ENCODE peak calls at places on chromosome 9, in nine cellular contexts. E is PC-3, U is OCI-LY7, Y is GM23338, B is HCT116, N is GM23248, C is neural progenitor cell, I is SK-N-SH, D is hepatocyte. L is an unnamed sample.

GRCh38 chr9:81613002-81613750 is 76.2 kb downstream of the TLE1 start:
- DNase-seq in D (peak; percentile 75), I (peak; percentile 89), N (peak; percentile 68), E (no peak), U (no peak), C (no peak), B (no peak), Y (no peak), L (no peak)

GRCh38 chr9:109469646-109470358 is 28.3 kb downstream of the PTPN3 start:
- DNase-seq in Y (peak; percentile 83), U (peak; percentile 67), D (peak; percentile 86), E (peak; percentile 80), N (peak; percentile 85), I (peak; percentile 74), B (peak; percentile 61), C (peak; percentile 77), L (peak; percentile 74)

GRCh38 chr9:131335356-131335755 is 45.8 kb downstream of the PLPP7 start:
- DNase-seq in C (no peak), N (no peak), I (no peak), D (no peak), E (no peak), Y (no peak), B (no peak), U (no peak), L (no peak)

GRCh38 chr9:27591093-27591492 is 17.8 kb upstream of the C9orf72 start:
- DNase-seq in N (no peak), D (no peak), B (no peak), Y (peak; percentile 8), C (no peak), I (no peak), U (no peak), E (no peak), L (no peak)

GRCh38 chr9:89047667-89048066 is 56.4 kb downstream of the S1PR3 start:
- DNase-seq in U (no peak), C (no peak), B (no peak), I (no peak), D (no peak), Y (no peak), N (no peak), E (no peak), L (no peak)

GRCh38 chr9:38682713-38683112 is 37.2 kb downstream of the FAM240B start:
- DNase-seq in E (peak; percentile 92), Y (peak; percentile 76), C (peak; percentile 20), U (no peak), N (peak; percentile 64), D (peak; percentile 84), I (no peak), B (peak; percentile 67), L (no peak)

GRCh38 chr9:124222918-124223720 is 34.6 kb upstream of the NEK6 start:
- DNase-seq in U (no peak), C (no peak), N (peak; percentile 61), I (no peak), E (peak; percentile 82), B (no peak), Y (no peak), D (peak; percentile 86), L (no peak)

GRCh38 chr9:13919386-13919785 is 394.6 kb downstream of the NFIB start:
- DNase-seq in I (no peak), Y (no peak), U (no peak), N (no peak), E (no peak), B (no peak), D (no peak), C (no peak), L (no peak)

GRCh38 chr9:113223963-113224362 is 2.6 kb downstream of the SLC31A1 start:
- DNase-seq in C (no peak), Y (no peak), I (no peak), D (no peak), N (peak; percentile 45), E (no peak), U (no peak), B (no peak), L (no peak)

GRCh38 chr9:113221003-113221799 is at the start of the genes FKBP15 and SLC31A1:
- DNase-seq in I (peak; percentile 96), D (peak; percentile 99), Y (peak; percentile 98), C (peak; percentile 99), B (peak; percentile 97), E (peak; percentile 95), N (peak; percentile 99), U (peak; percentile 98), L (peak; percentile 98)

GRCh38 chr9:113220467-113221002 is 542 bp downstream of the FKBP15 start:
- DNase-seq in Y (no peak), U (peak; percentile 25), D (no peak), N (peak; percentile 42), I (no peak), C (peak; percentile 23), E (peak; percentile 3), B (no peak), L (peak; percentile 24)

GRCh38 chr9:113221800-113222481 is 597 bp downstream of the SLC31A1 start:
- DNase-seq in Y (no peak), U (peak; percentile 14), B (no peak), N (no peak), I (peak; percentile 22), C (no peak), E (peak; percentile 3), D (no peak), L (no peak)

DNA sequence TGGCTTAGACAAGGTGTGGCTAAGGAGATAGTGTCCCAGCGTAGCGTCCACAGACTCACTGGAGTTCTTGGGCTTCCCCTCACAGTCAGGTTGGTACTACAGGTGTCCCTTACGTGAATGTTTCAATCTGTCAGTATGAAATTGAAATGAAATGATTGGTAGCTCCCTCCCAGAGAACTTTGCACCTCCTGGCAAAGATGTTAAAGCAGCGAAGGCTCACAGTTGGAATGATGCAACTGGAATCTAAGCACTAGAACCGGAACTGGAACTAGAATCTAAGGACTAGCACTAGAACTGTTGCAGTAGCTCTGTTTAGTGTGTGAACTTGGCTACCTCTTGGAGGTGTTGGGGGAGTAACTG is 1.1 kb downstream of the SLC31A1 start:
- DNase-seq in E (no peak), D (peak; percentile 51), B (no peak), Y (no peak), C (no peak), I (no peak), U (no peak), N (peak; percentile 74), L (no peak)
- TF ChIP-seq EZH2phosphoT487 in E (no peak), D (no peak), B (no peak), Y (no peak), C (no peak), I (no peak), U (no peak), N (no peak), L (no peak)

GRCh38 chr9:112064871-112065270 is 110.2 kb downstream of the SUSD1 start:
- DNase-seq in B (no peak), E (no peak), N (no peak), D (no peak), I (no peak), U (no peak), Y (no peak), C (no peak), L (no peak)

GRCh38 chr9:112069318-112070169 is 105.6 kb downstream of the SUSD1 start:
- DNase-seq in U (peak; percentile 11), D (peak; percentile 79), B (no peak), N (peak; percentile 21), E (peak; percentile 59), I (no peak), Y (no peak), C (no peak), L (no peak)

GRCh38 chr9:112061152-112061740 is 113.9 kb downstream of the SUSD1 start:
- DNase-seq in E (peak; percentile 90), Y (no peak), U (no peak), B (peak; percentile 61), N (peak; percentile 98), C (no peak), I (peak; percentile 22), D (peak; percentile 74), L (peak; percentile 44)

GRCh38 chr9:112063151-112063550 is 111.9 kb downstream of the SUSD1 start:
- DNase-seq in D (no peak), U (no peak), I (no peak), C (no peak), Y (no peak), N (peak; percentile 31), B (no peak), E (no peak), L (no peak)

GRCh38 chr9:112065781-112066606 is 109.1 kb downstream of the SUSD1 start:
- DNase-seq in N (peak; percentile 30), B (peak; percentile 91), D (peak; percentile 86), U (no peak), C (no peak), I (no peak), E (peak; percentile 96), Y (peak; percentile 27), L (no peak)
- TF ChIP-seq EZH2phosphoT487 in N (no peak), B (no peak), D (no peak), U (no peak), C (no peak), I (no peak), E (no peak), Y (no peak), L (no peak)

DNA sequence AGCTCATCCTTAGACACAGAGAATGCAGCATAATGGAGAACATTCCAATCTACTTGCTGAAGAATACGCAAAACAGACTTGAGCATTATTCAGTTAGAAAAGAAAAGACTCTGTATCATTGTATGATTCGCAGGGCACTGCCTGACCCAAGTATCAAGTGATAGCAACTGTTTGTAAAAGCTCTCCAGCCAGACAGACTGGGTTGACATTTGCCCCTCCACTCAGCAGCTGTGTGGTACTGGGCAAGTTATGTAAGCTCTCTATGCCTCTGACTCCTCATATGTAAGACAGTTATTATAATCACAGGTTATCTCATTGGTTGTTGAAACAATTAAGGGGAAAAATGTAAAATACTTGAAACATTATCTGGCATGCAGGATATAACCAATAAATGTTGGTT is 505.0 kb downstream of the ELAVL2 start:
- DNase-seq in B (no peak), D (no peak), N (no peak), Y (no peak), U (no peak), I (no peak), E (no peak), C (no peak), L (no peak)
- TF ChIP-seq EZH2phosphoT487 in B (no peak), D (no peak), N (no peak), Y (no peak), U (no peak), I (no peak), E (no peak), C (no peak), L (no peak)

GRCh38 chr9:76608562-76609254 is 149.7 kb downstream of the GCNT1 start:
- DNase-seq in N (no peak), B (no peak), E (no peak), C (no peak), U (no peak), Y (no peak), I (no peak), D (no peak), L (no peak)

GRCh38 chr9:76607730-76608475 is 148.9 kb downstream of the GCNT1 start:
- DNase-seq in D (no peak), B (no peak), C (no peak), Y (no peak), N (no peak), U (no peak), E (no peak), I (no peak), L (no peak)

GRCh38 chr9:76613150-76613781 is 151.0 kb upstream of the PCA3 start:
- DNase-seq in E (no peak), U (no peak), I (no peak), D (no peak), C (no peak), Y (no peak), N (no peak), B (no peak), L (no peak)

GRCh38 chr9:76609285-76610008 is 150.5 kb downstream of the GCNT1 start:
- DNase-seq in N (no peak), C (no peak), Y (no peak), D (no peak), B (no peak), E (no peak), I (no peak), U (no peak), L (no peak)

GRCh38 chr9:76610009-76610352 is 151.0 kb downstream of the GCNT1 start:
- DNase-seq in E (no peak), N (peak; percentile 84), Y (no peak), U (no peak), C (no peak), I (no peak), B (no peak), D (peak; percentile 69), L (no peak)
- TF ChIP-seq EZH2phosphoT487 in E (no peak), N (no peak), Y (no peak), U (no peak), C (no peak), I (no peak), B (no peak), D (no peak), L (no peak)

L was measured in MM.1S.